ENCODE peak calls at places on chromosomes 12 and 14, in six cellular contexts. C is gastrocnemius medialis, T is heart left ventricle, F is K562, D is uterus, Q is foreskin keratinocyte. I is an unnamed sample.

GRCh38 chr14:21902561-21903199 is 229.1 kb upstream of the OR4E1 start:
- DNase-seq in C (no peak), T (no peak), F (no peak), D (no peak), Q (no peak), I (no peak)

GRCh38 chr14:31927348-31927826 is 149.7 kb upstream of the ARHGAP5 start:
- DNase-seq in C (no peak), T (no peak), F (no peak), D (no peak), Q (peak; percentile 96), I (peak; percentile 91)

GRCh38 chr14:76811561-76811960 is 1.1 kb downstream of the ANGEL1 start:
- DNase-seq in C (no peak), T (no peak), F (no peak), D (no peak), Q (peak; percentile 5), I (no peak)

GRCh38 chr14:53955671-53956426 is 776 bp downstream of the BMP4 start:
- DNase-seq in C (peak; percentile 63), T (peak; percentile 80), F (no peak), D (peak; percentile 83), Q (peak; percentile 55), I (no peak)

GRCh38 chr12:13002301-13003097 is 2.4 kb upstream of the HEBP1 start:
- DNase-seq in C (no peak), T (no peak), F (no peak), D (no peak), Q (no peak), I (no peak)

GRCh38 chr12:1930816-1931597 is 12.6 kb upstream of the CACNA2D4 start:
- DNase-seq in C (no peak), T (no peak), F (no peak), D (peak; percentile 4), Q (no peak), I (no peak)

GRCh38 chr12:129903092-129903945 is 506 bp downstream of the TMEM132D start:
- DNase-seq in C (no peak), T (no peak), F (no peak), D (no peak), Q (no peak), I (no peak)

GRCh38 chr12:2136901-2137300 is 84.1 kb downstream of the CACNA1C start:
- DNase-seq in C (no peak), T (no peak), F (no peak), D (no peak), Q (no peak), I (no peak)

GRCh38 chr14:55899531-55899930 is 218.7 kb upstream of the PELI2 start:
- DNase-seq in C (no peak), T (no peak), F (no peak), D (no peak), Q (no peak), I (no peak)

GRCh38 chr14:96752594-96752993 is 44.6 kb upstream of the VRK1 start:
- DNase-seq in C (no peak), T (no peak), F (no peak), D (no peak), Q (no peak), I (no peak)

GRCh38 chr12:70448371-70448770 is 82.3 kb downstream of the KCNMB4 start:
- DNase-seq in C (no peak), T (no peak), F (no peak), D (no peak), Q (no peak), I (no peak)

DNA sequence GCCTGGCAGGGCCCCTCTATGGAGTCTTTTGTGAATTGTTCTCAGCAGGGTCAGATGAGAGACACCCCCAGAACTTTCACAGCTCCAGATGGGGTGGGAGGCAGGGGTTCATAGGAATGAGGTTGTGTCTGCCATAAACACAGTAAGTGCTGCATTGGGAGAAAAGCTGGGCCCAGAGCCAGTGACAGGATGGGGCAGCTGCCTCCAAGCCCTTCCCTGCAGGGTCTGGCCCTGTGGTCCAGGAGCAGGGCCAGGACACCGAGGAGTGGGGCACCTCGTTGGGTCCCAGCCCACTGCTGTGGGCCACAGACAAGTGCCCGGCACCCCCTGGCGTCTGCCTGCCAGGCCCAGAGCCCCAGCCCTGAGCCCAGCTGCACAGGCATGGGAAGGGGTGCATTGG is 13.3 kb downstream of the INF2 start:
- DNase-seq in C (no peak), T (no peak), F (no peak), D (no peak), Q (no peak), I (no peak)
- H3K27ac ChIP-seq in C (no peak overlapping the region), T (no peak overlapping the region), F (no peak overlapping the region), D (no peak overlapping the region), Q (no peak overlapping the region), I (peak overlapping the region; percentile 100)

DNA sequence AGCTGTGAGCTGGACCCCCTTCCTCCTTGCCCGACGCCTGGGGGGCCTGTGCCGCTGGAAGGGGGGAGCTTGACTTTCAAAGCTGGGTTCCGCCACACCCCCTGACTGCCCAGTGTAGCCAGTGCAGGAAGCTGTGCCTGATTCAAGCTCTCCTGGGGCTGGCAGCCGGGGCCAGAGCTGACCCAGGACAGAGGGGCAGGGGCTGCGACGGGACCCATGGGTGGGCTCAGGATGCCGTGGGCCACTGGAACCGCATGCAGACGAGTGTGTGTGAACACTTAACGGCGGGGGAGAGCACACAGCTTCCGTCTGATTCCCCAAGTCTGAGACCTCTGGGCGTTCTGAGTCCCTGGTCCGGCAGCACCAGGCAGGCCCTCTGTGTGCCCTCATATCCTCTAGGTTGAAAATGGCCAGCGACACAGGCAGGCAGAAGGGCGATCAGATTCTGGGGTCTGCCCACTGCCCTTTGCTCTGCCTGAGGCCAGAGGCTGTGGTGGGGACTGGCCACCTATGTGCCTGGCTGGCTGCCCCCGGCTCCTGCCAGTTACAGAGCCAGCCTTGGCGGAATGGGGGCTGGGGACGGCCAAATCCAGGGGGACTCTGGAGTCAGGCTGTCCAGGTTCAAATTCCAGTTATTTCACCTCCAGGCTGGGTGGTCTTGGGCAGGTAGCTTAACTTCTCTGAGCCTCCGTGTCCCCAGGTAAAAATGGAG is 54.0 kb downstream of the CYP46A1 start:
- DNase-seq in C (no peak), T (peak; percentile 57), F (no peak), D (no peak), Q (no peak), I (no peak)
- H3K27ac ChIP-seq in C (peak overlapping the region; percentile 83), T (peak overlapping the region; percentile 92), F (no peak overlapping the region), D (peak overlapping the region; percentile 49), Q (no peak overlapping the region), I (no peak overlapping the region)

DNA sequence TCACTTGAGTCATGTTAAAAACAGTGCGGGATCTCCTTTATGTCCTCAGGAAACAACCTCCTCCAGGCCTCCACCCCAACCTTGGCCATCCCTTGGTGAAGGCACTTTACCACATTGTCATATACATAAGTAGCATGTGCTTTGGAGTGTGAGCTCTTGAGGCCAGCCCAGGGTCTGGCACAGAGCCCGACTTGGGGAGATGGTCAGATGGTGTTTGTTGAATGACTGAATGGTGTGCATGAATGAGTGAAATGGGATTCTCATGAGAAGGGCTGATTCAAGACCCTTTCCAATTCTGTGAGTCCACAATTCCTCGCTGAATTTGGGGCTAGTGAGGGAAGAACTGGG is 52.9 kb upstream of the DLK1 start:
- DNase-seq in C (no peak), T (no peak), F (no peak), D (no peak), Q (no peak), I (no peak)
- H3K27ac ChIP-seq in C (no peak overlapping the region), T (no peak overlapping the region), F (no peak overlapping the region), D (no peak overlapping the region), Q (no peak overlapping the region), I (no peak overlapping the region)

GRCh38 chr14:68964300-68965093 is 14.6 kb downstream of the ACTN1 start:
- DNase-seq in C (no peak), T (no peak), F (no peak), D (no peak), Q (no peak), I (no peak)
- H3K27ac ChIP-seq in C (no peak overlapping the region), T (no peak overlapping the region), F (no peak overlapping the region), D (peak overlapping the region; percentile 47), Q (no peak overlapping the region), I (peak overlapping the region; percentile 69)

DNA sequence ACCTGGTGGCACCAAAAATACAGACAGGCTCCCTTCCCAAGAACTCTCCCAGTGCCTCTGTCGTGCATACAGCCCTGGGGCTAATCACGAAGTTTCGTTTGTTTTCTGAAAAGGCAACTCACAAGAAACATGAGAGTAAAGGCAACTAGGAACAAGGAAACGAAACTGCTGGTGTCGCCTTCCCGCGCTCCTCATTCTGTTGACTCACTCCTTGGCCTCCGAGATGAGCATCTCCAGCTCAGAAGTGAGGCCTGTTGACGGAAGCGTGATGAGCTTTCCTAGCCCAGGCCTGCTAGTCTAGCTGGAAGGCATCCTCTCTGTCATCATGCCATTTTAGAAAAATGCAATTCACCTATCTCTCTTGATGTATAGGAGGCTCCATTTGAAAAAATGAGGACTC is 50.5 kb downstream of the TTC9 start:
- DNase-seq in C (peak; percentile 39), T (no peak), F (no peak), D (no peak), Q (no peak), I (no peak)
- H3K27ac ChIP-seq in C (no peak overlapping the region), T (no peak overlapping the region), F (no peak overlapping the region), D (no peak overlapping the region), Q (no peak overlapping the region), I (no peak overlapping the region)

DNA sequence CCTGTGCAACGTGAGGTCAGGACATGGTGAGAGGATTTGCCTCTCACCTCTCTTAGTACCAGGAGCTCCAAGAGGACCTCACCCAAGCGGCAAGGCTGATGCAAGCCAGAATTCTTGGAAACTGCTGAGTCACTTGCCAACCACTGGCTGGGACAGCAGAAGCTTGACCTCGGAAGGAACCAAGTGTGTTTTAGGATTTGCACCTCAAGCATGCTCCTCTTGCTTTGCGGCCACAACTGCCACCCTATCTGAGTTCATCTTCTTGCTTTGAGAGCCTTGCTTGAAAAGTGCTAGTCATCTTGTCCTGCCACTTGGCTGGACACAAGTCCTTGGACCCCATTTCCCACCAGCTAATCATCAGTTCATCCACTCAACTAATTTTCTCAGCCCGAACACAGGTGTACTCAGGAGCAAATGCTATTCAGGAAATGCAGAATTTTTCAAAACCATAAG is 195.8 kb downstream of the SLC25A21 start:
- DNase-seq in C (no peak), T (no peak), F (peak; percentile 50), D (no peak), Q (no peak), I (no peak)
- H3K27ac ChIP-seq in C (no peak overlapping the region), T (no peak overlapping the region), F (peak overlapping the region; percentile 88), D (no peak overlapping the region), Q (no peak overlapping the region), I (no peak overlapping the region)

DNA sequence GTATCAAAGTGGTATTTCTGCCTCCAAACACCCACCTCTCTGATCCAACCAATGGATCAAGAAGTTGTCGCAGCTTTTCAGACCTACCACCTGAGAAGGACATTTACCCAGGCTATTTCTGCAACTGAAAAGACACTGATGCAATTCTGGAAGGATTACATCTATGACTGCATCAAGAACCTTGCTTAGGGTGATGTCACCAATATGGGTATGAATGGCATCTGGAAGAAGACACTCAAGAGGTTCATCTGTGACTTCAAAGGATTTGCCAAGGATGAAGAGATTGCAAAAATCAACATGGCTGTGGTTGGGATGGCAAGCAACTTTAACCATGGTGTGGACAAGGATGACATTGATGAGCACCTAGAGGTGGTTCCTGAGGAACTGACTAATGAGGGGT is 154.2 kb downstream of the PCNX1 start:
- DNase-seq in C (no peak), T (no peak), F (no peak), D (no peak), Q (no peak), I (no peak)
- H3K27ac ChIP-seq in C (no peak overlapping the region), T (no peak overlapping the region), F (no peak overlapping the region), D (no peak overlapping the region), Q (no peak overlapping the region), I (no peak overlapping the region)